ENCODE peak calls at places on chromosomes 16 and 17, in seven cellular contexts. One of them, this sample, is unnamed.

GRCh38 chr16:47320546-47321315 is 140.1 kb downstream of the ITFG1 start:
- DNase-seq in heart left ventricle: no peak
- DNase-seq in CD8-positive, alpha-beta T cell: no peak
- DNase-seq in transverse colon: no peak
- DNase-seq in brain microvascular endothelial cell: no peak
- DNase-seq in CD8-positive, alpha-beta memory T cell: no peak
- DNase-seq in stomach: no peak
- DNase-seq in this sample: no peak

GRCh38 chr17:80955673-80956306 is 35.9 kb upstream of the CHMP6 start:
- DNase-seq in stomach: no peak
- DNase-seq in transverse colon: no peak
- DNase-seq in heart left ventricle: no peak
- DNase-seq in CD8-positive, alpha-beta T cell: no peak
- DNase-seq in brain microvascular endothelial cell: no peak
- DNase-seq in CD8-positive, alpha-beta memory T cell: no peak
- DNase-seq in this sample: no peak

GRCh38 chr17:58756246-58757161 is 850 bp downstream of the PPM1E start:
- DNase-seq in brain microvascular endothelial cell: no peak
- DNase-seq in CD8-positive, alpha-beta memory T cell: no peak
- DNase-seq in transverse colon: no peak
- DNase-seq in stomach: no peak
- DNase-seq in CD8-positive, alpha-beta T cell: peak
- DNase-seq in heart left ventricle: no peak
- DNase-seq in this sample: peak

GRCh38 chr16:87053016-87053982 is 263.9 kb downstream of the C16orf95 start:
- DNase-seq in heart left ventricle: no peak
- DNase-seq in brain microvascular endothelial cell: no peak
- DNase-seq in CD8-positive, alpha-beta T cell: no peak
- DNase-seq in CD8-positive, alpha-beta memory T cell: no peak
- DNase-seq in stomach: no peak
- DNase-seq in transverse colon: no peak
- DNase-seq in this sample: no peak

GRCh38 chr17:81537856-81538555 is 9.8 kb downstream of the FSCN2 start:
- DNase-seq in brain microvascular endothelial cell: no peak
- DNase-seq in CD8-positive, alpha-beta memory T cell: no peak
- DNase-seq in stomach: no peak
- DNase-seq in CD8-positive, alpha-beta T cell: no peak
- DNase-seq in heart left ventricle: no peak
- DNase-seq in transverse colon: no peak
- DNase-seq in this sample: no peak

GRCh38 chr17:45660474-45660873 is 123.6 kb upstream of the CRHR1 start:
- DNase-seq in heart left ventricle: no peak
- DNase-seq in CD8-positive, alpha-beta memory T cell: no peak
- DNase-seq in transverse colon: no peak
- DNase-seq in stomach: no peak
- DNase-seq in brain microvascular endothelial cell: no peak
- DNase-seq in CD8-positive, alpha-beta T cell: no peak
- DNase-seq in this sample: no peak

GRCh38 chr17:7025240-7025639 is 2.4 kb downstream of the BCL6B start:
- DNase-seq in CD8-positive, alpha-beta T cell: no peak
- DNase-seq in stomach: no peak
- DNase-seq in brain microvascular endothelial cell: no peak
- DNase-seq in transverse colon: no peak
- DNase-seq in heart left ventricle: no peak
- DNase-seq in CD8-positive, alpha-beta memory T cell: no peak
- DNase-seq in this sample: no peak

GRCh38 chr17:66310528-66311148 is 8.2 kb downstream of the PRKCA start:
- DNase-seq in brain microvascular endothelial cell: no peak
- DNase-seq in transverse colon: no peak
- DNase-seq in heart left ventricle: no peak
- DNase-seq in CD8-positive, alpha-beta T cell: no peak
- DNase-seq in CD8-positive, alpha-beta memory T cell: no peak
- DNase-seq in stomach: no peak
- DNase-seq in this sample: no peak

GRCh38 chr16:79334127-79334526 is 266.4 kb downstream of the MAF start:
- DNase-seq in stomach: no peak
- DNase-seq in CD8-positive, alpha-beta memory T cell: peak
- DNase-seq in CD8-positive, alpha-beta T cell: peak
- DNase-seq in transverse colon: peak
- DNase-seq in heart left ventricle: no peak
- DNase-seq in brain microvascular endothelial cell: no peak
- DNase-seq in this sample: no peak

GRCh38 chr16:1494711-1495110 is 1.6 kb downstream of the TELO2 start:
- DNase-seq in brain microvascular endothelial cell: no peak
- DNase-seq in CD8-positive, alpha-beta memory T cell: no peak
- DNase-seq in heart left ventricle: peak
- DNase-seq in CD8-positive, alpha-beta T cell: no peak
- DNase-seq in transverse colon: no peak
- DNase-seq in stomach: no peak
- DNase-seq in this sample: no peak

GRCh38 chr16:89122322-89122831 is 28.7 kb downstream of the ACSF3 start:
- DNase-seq in heart left ventricle: no peak
- DNase-seq in brain microvascular endothelial cell: no peak
- DNase-seq in CD8-positive, alpha-beta memory T cell: peak
- DNase-seq in CD8-positive, alpha-beta T cell: peak
- DNase-seq in stomach: peak
- DNase-seq in transverse colon: peak
- DNase-seq in this sample: peak

GRCh38 chr16:72428611-72429376 is 256.8 kb upstream of the PMFBP1 start:
- DNase-seq in CD8-positive, alpha-beta T cell: no peak
- DNase-seq in CD8-positive, alpha-beta memory T cell: no peak
- DNase-seq in heart left ventricle: no peak
- DNase-seq in stomach: no peak
- DNase-seq in brain microvascular endothelial cell: no peak
- DNase-seq in transverse colon: no peak
- DNase-seq in this sample: no peak

GRCh38 chr16:55944377-55944802 is 69.2 kb upstream of the CES5A start:
- DNase-seq in transverse colon: peak
- DNase-seq in CD8-positive, alpha-beta memory T cell: peak
- DNase-seq in brain microvascular endothelial cell: peak
- DNase-seq in heart left ventricle: peak
- DNase-seq in CD8-positive, alpha-beta T cell: peak
- DNase-seq in stomach: peak
- DNase-seq in this sample: peak

GRCh38 chr17:49879505-49879904 is 31.6 kb upstream of the TAC4 start:
- DNase-seq in heart left ventricle: no peak
- DNase-seq in brain microvascular endothelial cell: no peak
- DNase-seq in stomach: no peak
- DNase-seq in transverse colon: no peak
- DNase-seq in CD8-positive, alpha-beta memory T cell: no peak
- DNase-seq in CD8-positive, alpha-beta T cell: no peak
- DNase-seq in this sample: no peak

GRCh38 chr17:9309216-9309615 is 266.4 kb downstream of the STX8 start:
- DNase-seq in stomach: no peak
- DNase-seq in transverse colon: no peak
- DNase-seq in CD8-positive, alpha-beta memory T cell: no peak
- DNase-seq in brain microvascular endothelial cell: no peak
- DNase-seq in heart left ventricle: no peak
- DNase-seq in CD8-positive, alpha-beta T cell: no peak
- DNase-seq in this sample: no peak

GRCh38 chr17:63550816-63551639 is 751 bp downstream of the DCAF7 start:
- DNase-seq in heart left ventricle: no peak
- DNase-seq in transverse colon: peak
- DNase-seq in stomach: peak
- DNase-seq in brain microvascular endothelial cell: peak
- DNase-seq in CD8-positive, alpha-beta memory T cell: no peak
- DNase-seq in CD8-positive, alpha-beta T cell: no peak
- DNase-seq in this sample: peak

GRCh38 chr16:82995286-82995926 is 368.6 kb downstream of the CDH13 start:
- DNase-seq in CD8-positive, alpha-beta memory T cell: no peak
- DNase-seq in stomach: no peak
- DNase-seq in heart left ventricle: no peak
- DNase-seq in brain microvascular endothelial cell: peak
- DNase-seq in transverse colon: no peak
- DNase-seq in CD8-positive, alpha-beta T cell: no peak
- DNase-seq in this sample: no peak

GRCh38 chr16:69481901-69482341 is 57.5 kb downstream of the CYB5B start:
- DNase-seq in CD8-positive, alpha-beta T cell: no peak
- DNase-seq in transverse colon: peak
- DNase-seq in CD8-positive, alpha-beta memory T cell: no peak
- DNase-seq in stomach: peak
- DNase-seq in heart left ventricle: peak
- DNase-seq in brain microvascular endothelial cell: peak
- DNase-seq in this sample: no peak

GRCh38 chr16:88116121-88116900 is 165.1 kb downstream of the BANP start:
- DNase-seq in CD8-positive, alpha-beta T cell: no peak
- DNase-seq in transverse colon: no peak
- DNase-seq in brain microvascular endothelial cell: peak
- DNase-seq in heart left ventricle: no peak
- DNase-seq in CD8-positive, alpha-beta memory T cell: no peak
- DNase-seq in stomach: no peak
- DNase-seq in this sample: no peak

GRCh38 chr17:64786337-64786736 is 124.2 kb upstream of the SMURF2 start:
- DNase-seq in brain microvascular endothelial cell: no peak
- DNase-seq in heart left ventricle: no peak
- DNase-seq in stomach: no peak
- DNase-seq in CD8-positive, alpha-beta memory T cell: no peak
- DNase-seq in CD8-positive, alpha-beta T cell: no peak
- DNase-seq in transverse colon: peak
- DNase-seq in this sample: no peak

GRCh38 chr17:57459286-57459915 is 203.1 kb downstream of the MSI2 start:
- DNase-seq in heart left ventricle: no peak
- DNase-seq in stomach: no peak
- DNase-seq in CD8-positive, alpha-beta memory T cell: no peak
- DNase-seq in CD8-positive, alpha-beta T cell: no peak
- DNase-seq in brain microvascular endothelial cell: peak
- DNase-seq in transverse colon: no peak
- DNase-seq in this sample: no peak

GRCh38 chr17:41464173-41464572 is 3.0 kb downstream of the KRT32 start:
- DNase-seq in CD8-positive, alpha-beta T cell: no peak
- DNase-seq in brain microvascular endothelial cell: no peak
- DNase-seq in stomach: no peak
- DNase-seq in transverse colon: no peak
- DNase-seq in CD8-positive, alpha-beta memory T cell: no peak
- DNase-seq in heart left ventricle: no peak
- DNase-seq in this sample: no peak
- H3K27ac ChIP-seq in CD8-positive, alpha-beta T cell: no peak
- H3K27ac ChIP-seq in brain microvascular endothelial cell: no peak
- H3K27ac ChIP-seq in stomach: no peak
- H3K27ac ChIP-seq in transverse colon: no peak
- H3K27ac ChIP-seq in CD8-positive, alpha-beta memory T cell: no peak
- H3K27ac ChIP-seq in heart left ventricle: no peak
- H3K27ac ChIP-seq in this sample: no peak

GRCh38 chr16:11793840-11794239 is 3.2 kb downstream of the ZC3H7A start:
- DNase-seq in CD8-positive, alpha-beta memory T cell: no peak
- DNase-seq in CD8-positive, alpha-beta T cell: no peak
- DNase-seq in stomach: no peak
- DNase-seq in heart left ventricle: no peak
- DNase-seq in transverse colon: no peak
- DNase-seq in brain microvascular endothelial cell: no peak
- DNase-seq in this sample: peak

GRCh38 chr16:11795887-11796226 is 1.2 kb downstream of the ZC3H7A start:
- DNase-seq in brain microvascular endothelial cell: no peak
- DNase-seq in CD8-positive, alpha-beta memory T cell: no peak
- DNase-seq in stomach: no peak
- DNase-seq in CD8-positive, alpha-beta T cell: no peak
- DNase-seq in transverse colon: no peak
- DNase-seq in heart left ventricle: no peak
- DNase-seq in this sample: no peak

GRCh38 chr16:11794447-11794846 is 2.6 kb downstream of the ZC3H7A start:
- DNase-seq in CD8-positive, alpha-beta T cell: no peak
- DNase-seq in heart left ventricle: no peak
- DNase-seq in stomach: no peak
- DNase-seq in transverse colon: no peak
- DNase-seq in brain microvascular endothelial cell: no peak
- DNase-seq in CD8-positive, alpha-beta memory T cell: no peak
- DNase-seq in this sample: no peak

GRCh38 chr16:11796227-11797165 is 562 bp downstream of the ZC3H7A start:
- DNase-seq in CD8-positive, alpha-beta memory T cell: peak
- DNase-seq in brain microvascular endothelial cell: no peak
- DNase-seq in stomach: peak
- DNase-seq in CD8-positive, alpha-beta T cell: peak
- DNase-seq in transverse colon: peak
- DNase-seq in heart left ventricle: peak
- DNase-seq in this sample: peak

GRCh38 chr16:11794991-11795886 is 1.8 kb downstream of the ZC3H7A start:
- DNase-seq in stomach: no peak
- DNase-seq in CD8-positive, alpha-beta memory T cell: no peak
- DNase-seq in CD8-positive, alpha-beta T cell: no peak
- DNase-seq in transverse colon: no peak
- DNase-seq in heart left ventricle: no peak
- DNase-seq in brain microvascular endothelial cell: no peak
- DNase-seq in this sample: no peak
- H3K4me3 ChIP-seq in stomach: peak
- H3K4me3 ChIP-seq in CD8-positive, alpha-beta memory T cell: peak
- H3K4me3 ChIP-seq in CD8-positive, alpha-beta T cell: no peak
- H3K4me3 ChIP-seq in transverse colon: no peak
- H3K4me3 ChIP-seq in heart left ventricle: peak
- H3K4me3 ChIP-seq in brain microvascular endothelial cell: peak
- H3K4me3 ChIP-seq in this sample: peak

DNA sequence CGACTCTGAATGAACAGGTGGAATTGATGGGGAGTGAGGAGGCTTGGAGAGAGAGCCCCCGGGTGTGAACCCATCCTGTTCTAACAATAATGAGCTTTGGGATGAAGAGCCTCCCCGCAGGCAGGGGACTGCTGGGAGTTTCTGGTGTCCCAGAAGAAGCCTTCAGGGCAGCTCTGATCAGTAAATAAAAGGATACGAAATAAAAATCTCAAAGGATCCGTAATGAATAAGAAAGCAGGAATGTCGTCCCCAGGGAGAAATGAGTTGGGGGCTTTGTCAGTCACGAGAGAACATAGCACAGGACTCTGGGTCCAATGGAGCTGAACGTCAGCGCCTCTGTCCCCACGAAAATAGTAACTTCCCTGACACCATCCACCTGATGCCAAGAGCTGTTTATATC is 113.4 kb downstream of the PITPNC1 start:
- DNase-seq in stomach: no peak
- DNase-seq in brain microvascular endothelial cell: peak
- DNase-seq in CD8-positive, alpha-beta T cell: no peak
- DNase-seq in transverse colon: no peak
- DNase-seq in CD8-positive, alpha-beta memory T cell: no peak
- DNase-seq in heart left ventricle: peak
- DNase-seq in this sample: no peak
- H3K27ac ChIP-seq in stomach: peak
- H3K27ac ChIP-seq in brain microvascular endothelial cell: peak
- H3K27ac ChIP-seq in CD8-positive, alpha-beta T cell: no peak
- H3K27ac ChIP-seq in transverse colon: peak
- H3K27ac ChIP-seq in CD8-positive, alpha-beta memory T cell: no peak
- H3K27ac ChIP-seq in heart left ventricle: peak
- H3K27ac ChIP-seq in this sample: no peak

GRCh38 chr16:21646721-21647561 is 5.5 kb downstream of the IGSF6 start:
- DNase-seq in stomach: peak
- DNase-seq in transverse colon: peak
- DNase-seq in heart left ventricle: no peak
- DNase-seq in brain microvascular endothelial cell: no peak
- DNase-seq in CD8-positive, alpha-beta memory T cell: peak
- DNase-seq in CD8-positive, alpha-beta T cell: peak
- DNase-seq in this sample: peak

GRCh38 chr16:21645261-21645721 is 7.1 kb downstream of the IGSF6 start:
- DNase-seq in stomach: no peak
- DNase-seq in transverse colon: no peak
- DNase-seq in CD8-positive, alpha-beta T cell: peak
- DNase-seq in brain microvascular endothelial cell: no peak
- DNase-seq in heart left ventricle: no peak
- DNase-seq in CD8-positive, alpha-beta memory T cell: no peak
- DNase-seq in this sample: peak

GRCh38 chr16:21647562-21648164 is 4.7 kb downstream of the IGSF6 start:
- DNase-seq in CD8-positive, alpha-beta memory T cell: no peak
- DNase-seq in stomach: no peak
- DNase-seq in heart left ventricle: no peak
- DNase-seq in brain microvascular endothelial cell: no peak
- DNase-seq in transverse colon: no peak
- DNase-seq in CD8-positive, alpha-beta T cell: no peak
- DNase-seq in this sample: no peak

GRCh38 chr16:21644674-21645073 is 7.7 kb downstream of the IGSF6 start:
- DNase-seq in CD8-positive, alpha-beta memory T cell: no peak
- DNase-seq in heart left ventricle: no peak
- DNase-seq in CD8-positive, alpha-beta T cell: no peak
- DNase-seq in transverse colon: no peak
- DNase-seq in brain microvascular endothelial cell: no peak
- DNase-seq in stomach: no peak
- DNase-seq in this sample: no peak

GRCh38 chr16:21646091-21646490 is 6.3 kb downstream of the IGSF6 start:
- DNase-seq in stomach: no peak
- DNase-seq in heart left ventricle: no peak
- DNase-seq in CD8-positive, alpha-beta T cell: no peak
- DNase-seq in transverse colon: no peak
- DNase-seq in brain microvascular endothelial cell: peak
- DNase-seq in CD8-positive, alpha-beta memory T cell: no peak
- DNase-seq in this sample: no peak
- H3K4me3 ChIP-seq in stomach: no peak
- H3K4me3 ChIP-seq in heart left ventricle: peak
- H3K4me3 ChIP-seq in CD8-positive, alpha-beta T cell: peak
- H3K4me3 ChIP-seq in transverse colon: no peak
- H3K4me3 ChIP-seq in brain microvascular endothelial cell: no peak
- H3K4me3 ChIP-seq in CD8-positive, alpha-beta memory T cell: peak
- H3K4me3 ChIP-seq in this sample: peak